ENCODE peak calls at places on chromosomes 5 and 9, in nine cellular contexts. Q, O, G, Y, T, C, S, F and K are unnamed samples.

GRCh38 chr9:5850735-5851122 is 17.8 kb upstream of the ERMP1 start:
- DNase-seq in Q (no peak), O (no peak), G (no peak), Y (no peak), T (no peak), C (no peak), S (peak), F (no peak), K (no peak)

GRCh38 chr9:73151653-73152382 is at the start of gene ANXA1:
- DNase-seq in Q (no peak), O (peak), G (peak), Y (no peak), T (peak), C (no peak), S (no peak), F (peak), K (peak)

GRCh38 chr5:34007675-34008600 is at the start of gene AMACR:
- DNase-seq in Q (peak), O (peak), G (peak), Y (peak), T (peak), C (peak), S (peak), F (peak), K (no peak)

GRCh38 chr9:97398999-97399758 is 12.7 kb upstream of the TDRD7 start:
- DNase-seq in Q (no peak), O (peak), G (peak), Y (peak), T (peak), C (no peak), S (peak), F (peak), K (peak)

GRCh38 chr5:149636861-149637246 is 55.6 kb downstream of the ARHGEF37 start:
- DNase-seq in Q (no peak), O (no peak), G (no peak), Y (peak), T (peak), C (no peak), S (peak), F (peak), K (no peak)

GRCh38 chr5:2136728-2137333 is 254.1 kb upstream of the IRX4 start:
- DNase-seq in Q (no peak), O (no peak), G (no peak), Y (no peak), T (no peak), C (no peak), S (no peak), F (no peak), K (no peak)

GRCh38 chr5:123880875-123881274 is 368.9 kb downstream of the CSNK1G3 start:
- DNase-seq in Q (no peak), O (no peak), G (no peak), Y (no peak), T (no peak), C (no peak), S (no peak), F (no peak), K (no peak)

GRCh38 chr9:99720455-99721050 is 101.1 kb upstream of the NR4A3 start:
- DNase-seq in Q (no peak), O (no peak), G (peak), Y (no peak), T (peak), C (no peak), S (no peak), F (no peak), K (no peak)

GRCh38 chr5:178290376-178290775 is 57.8 kb upstream of the PHYKPL start:
- DNase-seq in Q (no peak), O (no peak), G (no peak), Y (no peak), T (no peak), C (no peak), S (no peak), F (no peak), K (no peak)

GRCh38 chr9:114930063-114930812 is at the start of gene TNFSF8:
- DNase-seq in Q (peak), O (no peak), G (no peak), Y (no peak), T (no peak), C (no peak), S (no peak), F (no peak), K (no peak)

GRCh38 chr9:16335788-16336580 is 534.5 kb downstream of the BNC2 start:
- DNase-seq in Q (peak), O (peak), G (peak), Y (no peak), T (peak), C (peak), S (no peak), F (peak), K (peak)

DNA sequence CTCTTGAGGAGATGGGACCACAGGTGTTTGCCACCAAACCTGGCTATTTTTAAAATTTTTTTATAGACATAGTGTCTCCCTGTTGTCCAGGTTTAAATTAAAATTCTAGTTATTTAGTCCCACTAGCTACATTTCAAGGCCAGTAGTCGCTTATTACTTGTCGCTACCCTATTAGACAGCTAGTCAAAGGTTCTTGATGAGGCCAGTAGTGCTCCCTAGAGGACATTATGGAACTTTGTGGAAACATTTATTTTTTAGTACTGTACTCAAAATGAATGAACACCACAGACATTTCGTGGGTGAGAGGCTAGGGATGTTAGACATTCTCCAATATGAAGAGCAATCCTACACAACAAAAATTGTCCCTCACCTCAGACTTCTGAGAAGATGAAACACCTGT is 14.4 kb upstream of the GRXCR2 start:
- DNase-seq in Q (no peak), O (no peak), G (no peak), Y (no peak), T (peak), C (no peak), S (no peak), F (peak), K (no peak)
- TF ChIP-seq CTCF in Q (no peak), O (no peak), G (no peak), Y (no peak), T (peak), C (no peak), S (no peak), F (no peak), K (peak)

GRCh38 chr5:69415584-69415958 is 655 bp downstream of the MARVELD2 start:
- DNase-seq in Q (no peak), O (no peak), G (no peak), Y (peak), T (no peak), C (no peak), S (peak), F (no peak), K (no peak)

GRCh38 chr5:69418559-69418958 is 3.6 kb downstream of the MARVELD2 start:
- DNase-seq in Q (no peak), O (no peak), G (no peak), Y (no peak), T (no peak), C (no peak), S (no peak), F (no peak), K (no peak)

GRCh38 chr5:69416699-69417098 is 1.8 kb downstream of the MARVELD2 start:
- DNase-seq in Q (no peak), O (no peak), G (no peak), Y (no peak), T (no peak), C (no peak), S (no peak), F (no peak), K (no peak)

GRCh38 chr5:69416180-69416579 is 1.3 kb downstream of the MARVELD2 start:
- DNase-seq in Q (no peak), O (no peak), G (no peak), Y (no peak), T (no peak), C (no peak), S (peak), F (no peak), K (no peak)

DNA sequence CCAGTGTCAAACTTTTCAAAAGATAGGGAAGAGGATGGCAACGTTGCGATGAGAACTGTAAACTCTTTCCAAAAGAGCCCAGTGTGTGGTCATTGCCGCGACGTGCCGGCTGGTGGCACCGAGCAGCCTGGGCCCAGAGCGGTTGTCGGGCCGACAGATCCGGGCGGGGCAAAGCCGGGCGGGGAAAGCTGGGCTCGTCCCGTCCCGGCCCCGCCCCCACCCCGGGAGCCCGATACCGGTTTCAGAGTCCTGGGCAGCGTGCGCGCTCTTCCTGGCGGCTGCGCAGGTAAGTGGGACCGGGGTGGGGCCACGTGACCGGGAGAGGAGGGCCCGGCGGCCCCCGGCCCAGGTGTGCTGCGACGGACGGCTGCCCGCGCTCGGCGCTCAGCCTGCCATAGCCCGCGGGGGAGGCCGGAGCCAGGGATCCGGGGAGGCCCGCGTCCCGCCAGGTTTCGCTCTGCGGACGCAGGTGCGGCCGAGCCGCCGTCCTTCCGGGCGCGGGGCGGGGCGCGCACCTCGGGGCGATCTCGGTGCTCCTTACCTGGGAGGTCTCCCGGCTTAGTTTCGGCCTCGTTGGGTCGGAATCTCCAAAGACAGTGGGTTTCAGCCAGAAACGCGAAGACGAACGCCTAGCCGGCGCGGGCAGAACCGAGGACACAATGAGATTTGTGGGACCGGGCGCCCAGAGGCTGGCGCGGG is at the start of gene MARVELD2:
- DNase-seq in Q (no peak), O (peak), G (no peak), Y (peak), T (peak), C (no peak), S (peak), F (peak), K (no peak)
- H3K4me3 ChIP-seq in Q (peak), O (peak), G (peak), Y (peak), T (peak), C (peak), S (peak), F (peak), K (peak)

GRCh38 chr9:36911037-36911436 is 123.0 kb downstream of the PAX5 start:
- DNase-seq in Q (no peak), O (no peak), G (no peak), Y (no peak), T (no peak), C (no peak), S (peak), F (no peak), K (no peak)
- TF ChIP-seq CTCF in Q (no peak), O (no peak), G (no peak), Y (no peak), T (peak), C (no peak), S (peak), F (no peak), K (no peak)

DNA sequence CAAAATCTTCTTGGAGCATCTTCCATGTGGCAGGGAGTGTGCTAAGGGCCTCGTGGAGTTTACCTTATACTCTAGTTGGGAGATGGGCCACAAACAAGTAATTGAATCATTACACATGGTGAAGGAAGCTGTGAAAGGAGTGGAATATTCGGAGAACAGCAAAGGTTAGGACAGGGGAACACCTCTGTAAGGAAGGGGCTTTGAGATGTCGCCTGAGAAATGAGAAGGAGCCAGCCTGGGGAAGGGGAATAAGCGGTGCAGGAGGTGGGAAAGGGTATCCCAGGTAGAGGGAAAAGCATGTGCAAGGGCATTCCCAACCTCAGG is 2.2 kb upstream of the STOM start:
- DNase-seq in Q (no peak), O (no peak), G (no peak), Y (no peak), T (no peak), C (no peak), S (no peak), F (no peak), K (no peak)
- H3K4me3 ChIP-seq in Q (no peak), O (no peak), G (no peak), Y (no peak), T (no peak), C (no peak), S (no peak), F (no peak), K (no peak)

GRCh38 chr5:57495688-57496087 is 13.1 kb upstream of the ACTBL2 start:
- DNase-seq in Q (no peak), O (no peak), G (no peak), Y (no peak), T (no peak), C (no peak), S (no peak), F (no peak), K (no peak)

GRCh38 chr5:57492632-57493031 is 10.0 kb upstream of the ACTBL2 start:
- DNase-seq in Q (no peak), O (no peak), G (no peak), Y (no peak), T (no peak), C (no peak), S (no peak), F (no peak), K (no peak)

GRCh38 chr5:57495285-57495684 is 12.7 kb upstream of the ACTBL2 start:
- DNase-seq in Q (no peak), O (no peak), G (no peak), Y (no peak), T (no peak), C (no peak), S (no peak), F (no peak), K (no peak)

GRCh38 chr5:57493034-57493433 is 10.4 kb upstream of the ACTBL2 start:
- DNase-seq in Q (no peak), O (no peak), G (no peak), Y (no peak), T (no peak), C (no peak), S (no peak), F (no peak), K (peak)

GRCh38 chr5:57494104-57495098 is 11.8 kb upstream of the ACTBL2 start:
- DNase-seq in Q (no peak), O (peak), G (peak), Y (no peak), T (peak), C (peak), S (peak), F (peak), K (peak)
- TF ChIP-seq CTCF in Q (no peak), O (no peak), G (no peak), Y (no peak), T (peak), C (no peak), S (no peak), F (no peak), K (no peak)

GRCh38 chr5:52786391-52786790 is 1.3 kb upstream of the ITGA1 start:
- DNase-seq in Q (no peak), O (no peak), G (no peak), Y (no peak), T (no peak), C (no peak), S (no peak), F (no peak), K (no peak)
- H3K4me3 ChIP-seq in Q (peak), O (no peak), G (no peak), Y (no peak), T (no peak), C (no peak), S (no peak), F (no peak), K (no peak)

GRCh38 chr5:54741711-54742110 is 224.2 kb downstream of the SNX18 start:
- DNase-seq in Q (no peak), O (no peak), G (no peak), Y (no peak), T (no peak), C (no peak), S (no peak), F (no peak), K (no peak)

GRCh38 chr5:54740141-54740540 is 222.6 kb downstream of the SNX18 start:
- DNase-seq in Q (no peak), O (no peak), G (no peak), Y (no peak), T (no peak), C (no peak), S (no peak), F (no peak), K (no peak)

GRCh38 chr5:54743997-54744788 is 226.6 kb downstream of the SNX18 start:
- DNase-seq in Q (peak), O (peak), G (peak), Y (no peak), T (peak), C (peak), S (no peak), F (peak), K (peak)

GRCh38 chr5:54743581-54743980 is 226.0 kb downstream of the SNX18 start:
- DNase-seq in Q (peak), O (no peak), G (no peak), Y (no peak), T (no peak), C (no peak), S (no peak), F (no peak), K (no peak)

GRCh38 chr5:54742417-54742889 is 224.9 kb downstream of the SNX18 start:
- DNase-seq in Q (peak), O (peak), G (peak), Y (peak), T (peak), C (no peak), S (no peak), F (peak), K (no peak)
- TF ChIP-seq CTCF in Q (no peak), O (no peak), G (peak), Y (peak), T (peak), C (no peak), S (peak), F (no peak), K (peak)

DNA sequence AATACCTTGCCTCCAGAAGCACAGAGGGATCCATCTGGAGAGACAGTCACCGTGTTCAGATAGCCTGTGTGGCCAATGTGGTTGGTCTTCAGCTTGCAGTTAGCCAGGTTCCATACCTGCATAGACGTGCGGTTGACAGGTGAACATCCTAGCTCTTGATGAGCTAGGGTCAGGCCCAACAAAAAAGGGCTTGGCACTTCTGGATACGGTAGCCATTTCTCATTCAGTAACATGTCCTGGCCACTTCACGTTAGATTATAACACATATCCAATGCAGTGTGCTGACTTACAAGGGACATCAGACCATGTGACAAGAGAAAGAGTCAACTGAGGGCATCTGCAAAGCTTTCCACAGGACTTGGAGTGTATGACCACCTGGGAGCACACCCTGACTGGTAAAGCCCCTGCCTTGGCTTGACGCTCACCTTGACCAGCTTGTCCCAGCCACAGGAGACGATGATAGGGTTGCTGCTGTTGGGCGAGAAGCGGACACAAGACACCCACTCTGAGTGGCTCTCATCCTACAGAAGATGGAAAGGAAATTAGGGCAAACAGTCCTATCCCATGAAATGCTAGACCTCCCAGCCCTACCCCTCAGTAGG is 4.5 kb downstream of the RACK1 start:
- DNase-seq in Q (no peak), O (no peak), G (no peak), Y (no peak), T (no peak), C (no peak), S (no peak), F (no peak), K (no peak)
- H3K4me3 ChIP-seq in Q (no peak), O (no peak), G (no peak), Y (no peak), T (no peak), C (no peak), S (no peak), F (no peak), K (no peak)